ENCODE peak calls at places on chromosomes 4 and X, in six cellular contexts. C, E, O, P, Z and T are unnamed samples.

GRCh38 chr4:53059253-53059652 is 197.1 kb downstream of the RASL11B start:
- DNase-seq in Z (no peak), C (no peak), E (no peak), O (no peak), P (no peak), T (no peak)

GRCh38 chrX:40402771-40403533 is 177.8 kb upstream of the ATP6AP2 start:
- DNase-seq in Z (peak; percentile 14), C (no peak), P (peak; percentile 7), E (no peak), O (peak; percentile 14), T (no peak)

GRCh38 chr4:141912831-141913230 is 276.4 kb downstream of the IL15 start:
- DNase-seq in E (peak; percentile 75), P (peak; percentile 18), Z (no peak), C (no peak), O (no peak), T (no peak)

GRCh38 chr4:64822405-64822804 is 413.2 kb upstream of the TECRL start:
- DNase-seq in P (no peak), C (no peak), O (no peak), Z (no peak), E (no peak), T (no peak)

GRCh38 chr4:3257691-3258482 is 8.9 kb downstream of the MSANTD1 start:
- DNase-seq in Z (no peak), E (no peak), P (no peak), O (peak; percentile 46), C (peak; percentile 2), T (no peak)

GRCh38 chrX:151713859-151714258 is 2.0 kb upstream of the FATE1 start:
- DNase-seq in P (peak; percentile 26), O (peak; percentile 8), E (peak; percentile 48), Z (no peak), C (no peak), T (peak; percentile 75)

GRCh38 chr4:187362937-187363336 is 632.6 kb upstream of the ZFP42 start:
- DNase-seq in P (no peak), Z (no peak), E (no peak), O (no peak), C (no peak), T (no peak)

GRCh38 chr4:2798399-2799301 is 5.8 kb downstream of the SH3BP2 start:
- DNase-seq in Z (no peak), C (peak; percentile 83), O (no peak), P (no peak), E (peak; percentile 92), T (no peak)

GRCh38 chrX:54043696-54044125 is 562 bp downstream of the PHF8 start:
- DNase-seq in Z (peak; percentile 9), C (peak; percentile 23), E (peak; percentile 44), O (peak; percentile 38), P (no peak), T (peak; percentile 63)

GRCh38 chrX:123084797-123085196 is 99.3 kb upstream of the GRIA3 start:
- DNase-seq in P (no peak), O (peak; percentile 83), Z (no peak), C (no peak), E (no peak), T (no peak)

GRCh38 chrX:138945219-138945618 is 233.7 kb upstream of the FGF13 start:
- DNase-seq in Z (no peak), P (peak; percentile 35), O (peak; percentile 51), C (no peak), E (no peak), T (no peak)

GRCh38 chr4:168335621-168336020 is 17.1 kb upstream of the DDX60 start:
- DNase-seq in Z (no peak), E (no peak), C (peak; percentile 30), O (no peak), P (no peak), T (no peak)

GRCh38 chrX:44674906-44675305 is 132.2 kb upstream of the FUNDC1 start:
- DNase-seq in Z (no peak), C (no peak), E (no peak), O (no peak), P (no peak), T (no peak)

GRCh38 chr4:84966382-84967291 is at the start of gene WDFY3:
- DNase-seq in O (peak; percentile 89), E (peak; percentile 88), P (peak; percentile 89), Z (peak; percentile 86), C (peak; percentile 90), T (no peak)

GRCh38 chrX:150293311-150294013 is 69.7 kb upstream of the MAMLD1 start:
- DNase-seq in Z (no peak), E (no peak), O (no peak), C (no peak), P (no peak), T (no peak)

GRCh38 chrX:115425359-115425758 is 135.6 kb upstream of the PLS3 start:
- DNase-seq in O (no peak), P (no peak), E (no peak), C (no peak), Z (no peak), T (no peak)

GRCh38 chrX:19888419-19888879 is 1.0 kb upstream of the SH3KBP1 start:
- DNase-seq in C (peak; percentile 27), Z (peak; percentile 24), O (peak; percentile 75), E (peak; percentile 70), P (peak; percentile 73), T (peak; percentile 79)

GRCh38 chrX:23790147-23790497 is 7.1 kb downstream of the SAT1 start:
- DNase-seq in Z (no peak), E (no peak), O (no peak), P (no peak), C (no peak), T (no peak)

GRCh38 chrX:132292753-132293152 is 73.5 kb upstream of the RAP2C start:
- DNase-seq in P (peak; percentile 63), C (peak; percentile 10), Z (peak; percentile 6), E (peak; percentile 54), O (peak; percentile 49), T (peak; percentile 74)

GRCh38 chrX:150649096-150649870 is 43.9 kb upstream of the MTMR1 start:
- DNase-seq in O (no peak), C (peak; percentile 6), E (no peak), P (no peak), Z (no peak), T (no peak)

GRCh38 chr4:109739547-109739946 is 9.7 kb upstream of the PLA2G12A start:
- DNase-seq in C (no peak), E (no peak), Z (no peak), O (peak; percentile 19), P (no peak), T (no peak)

GRCh38 chrX:49166914-49167739 is 4.6 kb downstream of the MAGIX start:
- DNase-seq in P (no peak), O (peak; percentile 78), E (peak; percentile 30), Z (peak; percentile 70), C (peak; percentile 79), T (peak; percentile 65)

GRCh38 chr4:125390126-125390525 is 75.4 kb downstream of the FAT4 start:
- DNase-seq in E (no peak), C (peak; percentile 32), Z (no peak), O (peak; percentile 64), P (no peak), T (no peak)

GRCh38 chr4:100042235-100042634 is 92.2 kb upstream of the H2AZ1 start:
- DNase-seq in P (no peak), Z (no peak), E (no peak), O (no peak), C (no peak), T (no peak)

GRCh38 chr4:98673978-98674377 is 15.6 kb upstream of the TSPAN5 start:
- DNase-seq in E (no peak), P (no peak), Z (no peak), O (no peak), C (no peak), T (no peak)

GRCh38 chrX:153499876-153500275 is 5.1 kb downstream of the BGN start:
- DNase-seq in E (peak; percentile 80), O (no peak), P (no peak), Z (no peak), C (no peak), T (no peak)

GRCh38 chrX:153500676-153501280 is 6.0 kb downstream of the BGN start:
- DNase-seq in C (no peak), Z (no peak), O (no peak), E (no peak), P (no peak), T (no peak)

GRCh38 chrX:153502796-153503195 is 8.0 kb downstream of the BGN start:
- DNase-seq in C (no peak), P (no peak), Z (no peak), E (no peak), O (no peak), T (no peak)

GRCh38 chrX:153501530-153501929 is 6.8 kb downstream of the BGN start:
- DNase-seq in P (no peak), C (no peak), E (no peak), Z (no peak), O (no peak), T (no peak)

GRCh38 chrX:153502131-153502530 is 7.4 kb downstream of the BGN start:
- DNase-seq in C (no peak), E (no peak), O (no peak), P (no peak), Z (no peak), T (no peak)
- H3K4me1 ChIP-seq in C (no peaks in the 10 kb centered on the region), E (no peaks in the 10 kb centered on the region), O (no peaks in the 10 kb centered on the region), P (no peaks in the 10 kb centered on the region), Z (no peaks in the 10 kb centered on the region), T (no peaks in the 10 kb centered on the region)

GRCh38 chrX:131067216-131067615 is 9.1 kb downstream of the ARHGAP36 start:
- DNase-seq in O (no peak), Z (no peak), E (no peak), C (no peak), P (no peak), T (no peak)
- H3K27me3 ChIP-seq in O (peaks cover 4% of the 10 kb centered on the region), Z (no peaks in the 10 kb centered on the region), E (peaks cover 12% of the 10 kb centered on the region), C (no peaks in the 10 kb centered on the region), P (peaks cover 56% of the 10 kb centered on the region), T (no peaks in the 10 kb centered on the region)

DNA sequence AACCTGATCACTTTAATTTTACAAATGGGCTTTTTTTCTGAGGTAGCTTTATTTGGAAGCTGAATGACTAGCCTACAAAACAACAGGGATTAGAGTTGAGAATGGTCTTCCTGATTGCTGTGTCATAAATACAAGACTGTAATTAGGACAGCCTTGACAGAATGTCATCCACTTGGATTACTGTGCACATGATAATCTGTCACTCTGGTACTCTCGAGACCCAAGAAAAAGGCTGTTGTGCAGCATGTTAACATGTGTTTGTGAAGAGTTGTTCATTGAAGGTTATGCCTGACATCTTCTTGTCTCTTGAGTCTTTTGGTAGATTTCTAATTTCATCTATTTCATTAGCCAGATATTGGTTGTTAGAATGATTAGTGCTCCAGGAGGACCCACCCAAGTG is 212.2 kb upstream of the GPRIN3 start:
- DNase-seq in O (no peak), C (no peak), P (no peak), Z (no peak), E (no peak), T (no peak)
- H3K36me3 ChIP-seq in O (no peaks in the 10 kb centered on the region), C (no peaks in the 10 kb centered on the region), P (no peaks in the 10 kb centered on the region), Z (no peaks in the 10 kb centered on the region), E (no peaks in the 10 kb centered on the region), T (no peaks in the 10 kb centered on the region)

GRCh38 chrX:13689519-13690211 is 737 bp downstream of the RAB9A start:
- DNase-seq in Z (no peak), O (peak; percentile 36), C (no peak), P (peak; percentile 21), E (no peak), T (peak; percentile 54)

GRCh38 chrX:13693341-13693871 is 4.5 kb downstream of the RAB9A start:
- DNase-seq in E (no peak), O (peak; percentile 82), Z (no peak), C (no peak), P (no peak), T (no peak)

GRCh38 chrX:13690836-13691235 is 1.9 kb downstream of the RAB9A start:
- DNase-seq in Z (no peak), E (no peak), O (peak; percentile 31), P (no peak), C (no peak), T (peak; percentile 68)

GRCh38 chrX:13692771-13693231 is 3.9 kb downstream of the RAB9A start:
- DNase-seq in O (no peak), E (no peak), P (no peak), Z (no peak), C (no peak), T (no peak)

GRCh38 chrX:13691845-13692334 is 3.0 kb downstream of the RAB9A start:
- DNase-seq in E (no peak), P (no peak), C (no peak), O (no peak), Z (no peak), T (peak; percentile 51)
- H3K4me1 ChIP-seq in E (peaks cover 22% of the 10 kb centered on the region), P (peaks cover 37% of the 10 kb centered on the region), C (peaks cover 30% of the 10 kb centered on the region), O (peaks cover 40% of the 10 kb centered on the region), Z (no peaks in the 10 kb centered on the region), T (peaks cover 84% of the 10 kb centered on the region)